ENCODE peak calls at places on chromosomes 7 and 10, in four cellular contexts. One of them, this sample, is unnamed.
A peak's percentile ranks its signal among the peaks of the same experiment; 100 is the strongest.

GRCh38 chr10:119469325-119469707 is 73.2 kb downstream of the RGS10 start:
- DNase-seq in WTC11: no peak
- DNase-seq in neural progenitor cell: no peak
- DNase-seq in natural killer cell: no peak
- DNase-seq in this sample: no peak

GRCh38 chr10:97065686-97066679 is 119.8 kb downstream of the SLIT1 start:
- DNase-seq in WTC11: peak; percentile 50
- DNase-seq in neural progenitor cell: peak; percentile 52
- DNase-seq in natural killer cell: no peak
- DNase-seq in this sample: no peak

GRCh38 chr10:75396861-75397570 is 4.5 kb downstream of the ZNF503 start:
- DNase-seq in WTC11: peak; percentile 47
- DNase-seq in neural progenitor cell: peak; percentile 61
- DNase-seq in natural killer cell: no peak
- DNase-seq in this sample: no peak

GRCh38 chr10:10591682-10592412 is 425.8 kb upstream of the CELF2 start:
- DNase-seq in WTC11: no peak
- DNase-seq in neural progenitor cell: peak; percentile 16
- DNase-seq in natural killer cell: no peak
- DNase-seq in this sample: no peak

GRCh38 chr10:132153616-132154217 is 33.0 kb upstream of the DPYSL4 start:
- DNase-seq in WTC11: no peak
- DNase-seq in neural progenitor cell: no peak
- DNase-seq in natural killer cell: no peak
- DNase-seq in this sample: no peak

GRCh38 chr10:104492349-104492940 is 138.8 kb downstream of the CFAP58 start:
- DNase-seq in WTC11: no peak
- DNase-seq in neural progenitor cell: no peak
- DNase-seq in natural killer cell: no peak
- DNase-seq in this sample: no peak

GRCh38 chr7:117041007-117041406 is 87.7 kb downstream of the ST7 start:
- DNase-seq in WTC11: no peak
- DNase-seq in neural progenitor cell: no peak
- DNase-seq in natural killer cell: no peak
- DNase-seq in this sample: no peak

GRCh38 chr10:46265981-46266505 is 20.8 kb upstream of the ANTXRL start:
- DNase-seq in WTC11: no peak
- DNase-seq in neural progenitor cell: no peak
- DNase-seq in natural killer cell: no peak
- DNase-seq in this sample: no peak

GRCh38 chr10:7789390-7789789 is 1.4 kb downstream of the ATP5F1C start:
- DNase-seq in WTC11: no peak
- DNase-seq in neural progenitor cell: no peak
- DNase-seq in natural killer cell: no peak
- DNase-seq in this sample: no peak

GRCh38 chr10:66888237-66888636 is 37.6 kb upstream of the LRRTM3 start:
- DNase-seq in WTC11: no peak
- DNase-seq in neural progenitor cell: no peak
- DNase-seq in natural killer cell: no peak
- DNase-seq in this sample: no peak

GRCh38 chr7:75776295-75776971 is 4.4 kb upstream of the CCL26 start:
- DNase-seq in WTC11: no peak
- DNase-seq in neural progenitor cell: no peak
- DNase-seq in natural killer cell: peak; percentile 30
- DNase-seq in this sample: no peak

GRCh38 chr10:131760416-131761166 is 140.2 kb upstream of the PPP2R2D start:
- DNase-seq in WTC11: no peak
- DNase-seq in neural progenitor cell: peak; percentile 75
- DNase-seq in natural killer cell: no peak
- DNase-seq in this sample: no peak

GRCh38 chr10:62373995-62374861 is at the start of gene ZNF365:
- DNase-seq in WTC11: peak; percentile 64
- DNase-seq in neural progenitor cell: peak; percentile 84
- DNase-seq in natural killer cell: peak; percentile 47
- DNase-seq in this sample: no peak

DNA sequence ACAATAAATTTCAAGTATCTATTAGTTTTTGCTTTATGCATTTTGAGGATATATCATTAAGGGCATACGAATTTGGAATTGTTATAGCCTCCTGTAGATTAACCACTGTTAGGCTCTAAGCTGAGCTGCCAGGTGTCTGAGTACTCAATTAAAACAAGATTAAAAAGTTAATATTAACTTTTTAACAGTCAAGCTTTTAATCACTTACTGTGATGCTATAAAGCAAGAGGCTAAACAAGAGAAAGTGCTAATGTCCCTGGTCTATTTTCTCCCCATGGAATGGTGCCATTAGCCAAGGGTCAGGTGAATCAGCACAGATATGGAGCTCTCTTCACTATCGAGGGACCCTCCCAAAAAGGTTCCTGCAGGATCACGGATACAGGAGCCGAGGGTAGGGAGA is 9.7 kb downstream of the GSAP start:
- DNase-seq in WTC11: no peak
- DNase-seq in neural progenitor cell: no peak
- DNase-seq in natural killer cell: no peak
- DNase-seq in this sample: no peak
- TF ChIP-seq CTCF in WTC11: no peak
- TF ChIP-seq CTCF in neural progenitor cell: no peak
- TF ChIP-seq CTCF in natural killer cell: no peak
- TF ChIP-seq CTCF in this sample: no peak

DNA sequence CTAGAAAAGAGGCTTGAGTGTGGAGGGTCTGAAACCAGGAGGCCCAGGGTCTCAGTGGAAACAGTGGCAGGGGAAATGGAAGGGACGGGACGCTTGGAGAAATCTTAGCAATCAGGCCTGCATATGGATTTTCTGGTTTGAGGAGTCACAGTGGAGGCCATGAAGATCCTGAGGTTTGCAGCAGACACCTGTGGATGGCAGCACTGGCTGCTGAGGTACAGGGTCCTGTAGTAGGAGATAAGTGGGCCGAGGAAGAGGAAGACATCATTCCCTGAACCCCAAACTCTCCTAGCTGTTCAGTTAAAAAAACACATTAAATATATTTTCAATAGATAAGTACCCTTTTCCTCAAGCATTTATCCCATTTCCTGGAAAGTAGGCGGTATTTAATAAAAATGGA is 208.8 kb upstream of the IGFBP3 start:
- DNase-seq in WTC11: no peak
- DNase-seq in neural progenitor cell: no peak
- DNase-seq in natural killer cell: no peak
- DNase-seq in this sample: no peak
- TF ChIP-seq CTCF in WTC11: no peak
- TF ChIP-seq CTCF in neural progenitor cell: no peak
- TF ChIP-seq CTCF in natural killer cell: no peak
- TF ChIP-seq CTCF in this sample: no peak

GRCh38 chr7:29765392-29765979 is 40.8 kb upstream of the WIPF3 start:
- DNase-seq in WTC11: no peak
- DNase-seq in neural progenitor cell: no peak
- DNase-seq in natural killer cell: no peak
- DNase-seq in this sample: no peak

GRCh38 chr7:29763266-29763665 is 43.0 kb upstream of the WIPF3 start:
- DNase-seq in WTC11: no peak
- DNase-seq in neural progenitor cell: no peak
- DNase-seq in natural killer cell: no peak
- DNase-seq in this sample: no peak

DNA sequence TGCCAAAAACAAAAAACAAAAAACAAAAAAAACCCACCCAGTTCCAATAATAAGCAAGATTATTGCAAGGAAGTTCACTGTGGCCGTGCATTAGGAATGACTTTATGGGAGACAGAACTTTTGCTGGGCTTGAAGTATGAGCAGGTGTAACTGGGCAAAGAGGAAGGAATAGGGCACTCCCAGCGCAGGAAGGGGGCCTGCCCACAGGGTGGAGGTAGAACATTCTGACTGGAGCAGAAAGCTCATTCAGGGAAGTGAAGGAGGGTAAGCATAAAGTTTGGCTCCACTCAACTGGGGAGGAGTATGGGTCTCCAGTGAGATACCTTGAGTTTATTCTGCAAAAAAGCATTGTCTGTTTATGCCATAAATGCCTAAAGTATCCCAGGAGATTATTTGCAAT is 42.1 kb upstream of the WIPF3 start:
- DNase-seq in WTC11: peak; percentile 61
- DNase-seq in neural progenitor cell: peak; percentile 53
- DNase-seq in natural killer cell: no peak
- DNase-seq in this sample: no peak
- TF ChIP-seq CTCF in WTC11: no peak
- TF ChIP-seq CTCF in neural progenitor cell: peak; percentile 54
- TF ChIP-seq CTCF in natural killer cell: no peak
- TF ChIP-seq CTCF in this sample: no peak

GRCh38 chr7:98753176-98753575 is 116.6 kb downstream of the TMEM130 start:
- DNase-seq in WTC11: no peak
- DNase-seq in neural progenitor cell: no peak
- DNase-seq in natural killer cell: no peak
- DNase-seq in this sample: no peak

GRCh38 chr7:98754041-98754479 is 115.8 kb downstream of the TMEM130 start:
- DNase-seq in WTC11: peak; percentile 36
- DNase-seq in neural progenitor cell: peak; percentile 70
- DNase-seq in natural killer cell: no peak
- DNase-seq in this sample: no peak

GRCh38 chr7:98745722-98746318 is 124.0 kb downstream of the TMEM130 start:
- DNase-seq in WTC11: peak; percentile 91
- DNase-seq in neural progenitor cell: peak; percentile 89
- DNase-seq in natural killer cell: peak; percentile 48
- DNase-seq in this sample: no peak

DNA sequence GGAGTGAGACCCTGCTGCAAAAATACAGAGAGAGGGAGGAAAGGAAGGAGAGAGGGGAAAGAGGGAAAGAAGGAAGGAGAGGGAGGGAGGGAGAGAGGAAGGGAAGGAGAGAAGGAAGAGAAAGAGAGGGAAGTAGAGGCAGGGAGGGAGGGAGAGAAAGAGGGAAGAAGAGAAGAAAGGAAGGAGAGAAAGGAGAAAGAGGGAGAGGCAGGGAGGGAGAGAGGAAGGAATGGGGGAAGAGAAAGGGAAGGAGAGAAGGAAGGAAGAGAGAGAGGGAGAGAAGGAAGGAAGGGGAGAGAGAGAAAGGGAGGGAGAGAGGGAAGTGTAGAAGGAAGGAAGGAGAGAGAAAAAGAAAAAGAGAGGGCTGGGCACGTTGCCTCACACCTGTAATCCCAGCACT is 121.7 kb downstream of the TMEM130 start:
- DNase-seq in WTC11: no peak
- DNase-seq in neural progenitor cell: no peak
- DNase-seq in natural killer cell: no peak
- DNase-seq in this sample: no peak
- TF ChIP-seq CTCF in WTC11: no peak
- TF ChIP-seq CTCF in neural progenitor cell: no peak
- TF ChIP-seq CTCF in natural killer cell: no peak
- TF ChIP-seq CTCF in this sample: no peak

GRCh38 chr7:17062433-17063383 is 180.9 kb upstream of the AGR3 start:
- DNase-seq in WTC11: no peak
- DNase-seq in neural progenitor cell: no peak
- DNase-seq in natural killer cell: no peak
- DNase-seq in this sample: no peak
- TF ChIP-seq CTCF in WTC11: no peak
- TF ChIP-seq CTCF in neural progenitor cell: peak; percentile 10
- TF ChIP-seq CTCF in natural killer cell: no peak
- TF ChIP-seq CTCF in this sample: peak; percentile 19

DNA sequence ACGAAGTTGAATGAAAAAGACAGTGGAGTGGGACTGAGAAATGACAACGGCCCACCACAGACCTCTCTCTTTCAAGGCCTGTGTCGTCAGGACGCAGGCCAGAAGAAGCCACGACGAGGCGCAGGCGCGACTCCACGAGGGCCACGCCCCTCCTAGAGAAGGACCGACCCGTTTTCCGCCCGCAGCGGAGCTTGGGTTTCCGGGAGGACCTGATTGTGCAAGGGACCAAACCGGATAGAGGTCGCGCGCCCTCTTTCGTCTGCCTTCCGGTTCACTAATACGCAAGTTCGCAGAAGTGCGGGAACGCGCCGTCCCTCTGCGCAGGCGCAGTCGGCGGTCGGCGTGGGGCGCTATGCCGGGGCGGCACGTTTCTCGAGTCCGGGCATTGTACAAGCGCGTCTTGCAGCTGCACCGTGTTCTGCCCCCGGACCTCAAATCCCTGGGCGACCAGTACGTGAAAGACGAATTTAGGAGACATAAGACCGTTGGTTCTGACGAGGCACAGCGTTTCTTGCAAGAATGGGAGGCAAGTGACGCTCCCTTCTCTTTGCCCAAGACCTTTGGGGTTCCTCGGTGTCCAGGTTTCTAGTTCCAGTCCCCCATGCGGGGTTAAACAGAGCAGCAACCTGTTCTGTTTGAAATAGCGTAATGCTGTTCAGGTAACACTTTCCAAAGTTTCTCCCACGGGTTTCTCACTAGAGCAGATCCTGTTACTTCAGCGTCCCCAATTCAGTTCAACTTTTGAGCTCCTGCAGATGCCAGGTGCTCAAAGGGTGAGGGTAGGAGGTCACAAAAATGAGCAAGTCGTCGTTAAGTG is at the start of gene SDHAF3:
- DNase-seq in WTC11: peak; percentile 99
- DNase-seq in neural progenitor cell: peak; percentile 98
- DNase-seq in natural killer cell: peak; percentile 96
- DNase-seq in this sample: peak; percentile 97
- TF ChIP-seq CTCF in WTC11: no peak
- TF ChIP-seq CTCF in neural progenitor cell: peak; percentile 32
- TF ChIP-seq CTCF in natural killer cell: no peak
- TF ChIP-seq CTCF in this sample: no peak

DNA sequence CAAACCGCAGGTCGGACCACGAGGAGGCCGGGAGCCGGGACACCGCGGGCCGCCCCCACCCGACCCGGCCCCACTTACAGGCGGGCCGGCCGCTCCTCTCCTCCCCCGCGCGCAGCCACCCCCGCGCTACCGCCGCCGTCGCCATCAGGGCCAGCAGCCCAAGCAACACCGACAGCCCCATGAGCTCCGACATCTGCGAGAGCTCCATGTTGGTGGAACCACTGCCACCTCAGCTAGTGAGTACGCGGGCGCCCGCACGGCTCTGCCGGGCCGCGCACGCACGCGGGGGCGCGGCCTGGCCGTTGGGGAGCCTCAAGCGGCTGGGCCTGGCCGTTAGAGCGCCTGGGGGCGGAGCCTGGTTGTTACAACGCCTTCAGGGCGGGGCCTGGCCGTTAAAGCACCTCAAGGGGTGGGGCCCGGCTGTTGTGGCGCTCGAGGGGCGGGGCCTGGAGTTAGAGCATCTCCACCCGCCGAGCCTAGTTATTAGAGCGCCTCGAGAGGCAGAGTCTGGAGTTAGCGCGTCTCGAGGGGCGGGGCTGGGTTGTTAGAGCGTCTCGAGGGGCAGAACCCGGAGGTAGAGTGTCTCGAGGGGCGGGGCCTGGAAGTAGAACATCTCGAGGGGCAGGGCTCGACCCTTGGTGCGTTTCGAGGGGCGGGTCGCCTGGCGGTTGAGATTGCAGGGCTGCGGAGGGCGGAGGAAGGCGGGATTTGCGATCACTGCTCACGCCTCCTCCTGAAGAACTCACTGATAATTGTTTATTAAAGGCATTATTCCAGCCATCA is at the start of gene TBL2:
- DNase-seq in WTC11: peak; percentile 99
- DNase-seq in neural progenitor cell: peak; percentile 100
- DNase-seq in natural killer cell: peak; percentile 99
- DNase-seq in this sample: peak; percentile 99
- TF ChIP-seq CTCF in WTC11: no peak
- TF ChIP-seq CTCF in neural progenitor cell: peak; percentile 24
- TF ChIP-seq CTCF in natural killer cell: no peak
- TF ChIP-seq CTCF in this sample: peak; percentile 4